ENCODE peak calls at places on chromosomes 7 and 10, in four cellular contexts. L is neural progenitor cell, T is HTR-8/SVneo, I is endodermal cell. V is an unnamed sample.

GRCh38 chr7:138911007-138911406 is 70.2 kb downstream of the KIAA1549 start:
- DNase-seq in L (no peak), T (no peak), I (no peak), V (no peak)

GRCh38 chr10:27369832-27370231 is 129.2 kb upstream of the ACBD5 start:
- DNase-seq in L (no peak), T (peak; percentile 19), I (no peak), V (peak; percentile 12)

GRCh38 chr10:6221971-6222751 is 19.4 kb downstream of the PFKFB3 start:
- DNase-seq in L (no peak), T (no peak), I (no peak), V (no peak)

GRCh38 chr7:102093599-102094001 is 193.1 kb upstream of the SH2B2 start:
- DNase-seq in L (no peak), T (no peak), I (peak; percentile 44), V (no peak)

GRCh38 chr7:27464970-27465369 is 197.7 kb downstream of the HIBADH start:
- DNase-seq in L (no peak), T (no peak), I (no peak), V (no peak)

GRCh38 chr7:47301657-47302295 is 280.1 kb downstream of the TNS3 start:
- DNase-seq in L (no peak), T (no peak), I (no peak), V (no peak)

GRCh38 chr10:93075369-93076221 is 1.9 kb downstream of the CYP26A1 start:
- DNase-seq in L (peak; percentile 48), T (no peak), I (no peak), V (no peak)

GRCh38 chr7:5691536-5692090 is 89.8 kb downstream of the RNF216 start:
- DNase-seq in L (no peak), T (no peak), I (no peak), V (no peak)

GRCh38 chr7:55550010-55550409 is 22.3 kb downstream of the VOPP1 start:
- DNase-seq in L (no peak), T (no peak), I (peak; percentile 49), V (no peak)

GRCh38 chr7:140646931-140647647 is 6.5 kb upstream of the DENND2A start:
- DNase-seq in L (peak; percentile 82), T (no peak), I (peak; percentile 92), V (peak; percentile 74)